ENCODE peak calls at places on chromosome 5, in seven cellular contexts. L, T, X, E, A, P and O are unnamed samples.

GRCh38 chr5:154395407-154396106 is 50.2 kb upstream of the SAP30L start:
- DNase-seq in L (no peak), T (no peak), X (no peak), E (no peak), A (no peak), P (no peak), O (no peak)

GRCh38 chr5:23823521-23823920 is 316.1 kb downstream of the PRDM9 start:
- DNase-seq in L (no peak), T (no peak), X (no peak), E (no peak), A (no peak), P (no peak), O (no peak)

GRCh38 chr5:157961828-157962390 is 103.0 kb upstream of the CLINT1 start:
- DNase-seq in L (no peak), T (no peak), X (no peak), E (no peak), A (no peak), P (no peak), O (peak)

GRCh38 chr5:142803428-142804111 is 33.4 kb downstream of the ARHGAP26 start:
- DNase-seq in L (no peak), T (peak), X (no peak), E (no peak), A (no peak), P (no peak), O (no peak)

GRCh38 chr5:139137703-139138102 is 60.5 kb downstream of the SIL1 start:
- DNase-seq in L (no peak), T (no peak), X (no peak), E (peak), A (no peak), P (no peak), O (peak)

GRCh38 chr5:171681667-171682066 is 104.0 kb upstream of the SMIM23 start:
- DNase-seq in L (no peak), T (no peak), X (peak), E (no peak), A (no peak), P (no peak), O (no peak)

GRCh38 chr5:160537940-160538339 is 116.3 kb downstream of the PTTG1 start:
- DNase-seq in L (no peak), T (no peak), X (no peak), E (no peak), A (no peak), P (no peak), O (no peak)

GRCh38 chr5:95631991-95632675 is 12.2 kb downstream of the GPR150 start:
- DNase-seq in L (peak), T (no peak), X (peak), E (peak), A (peak), P (peak), O (no peak)

GRCh38 chr5:108642170-108642906 is 105.4 kb upstream of the FER start:
- DNase-seq in L (peak), T (peak), X (peak), E (peak), A (peak), P (peak), O (peak)

GRCh38 chr5:153490124-153491085 is at the start of gene GRIA1:
- DNase-seq in L (no peak), T (no peak), X (peak), E (peak), A (no peak), P (no peak), O (peak)

GRCh38 chr5:78519198-78519941 is 129.2 kb downstream of the LHFPL2 start:
- DNase-seq in L (no peak), T (no peak), X (no peak), E (no peak), A (no peak), P (no peak), O (no peak)

GRCh38 chr5:153968761-153969562 is 69.7 kb downstream of the FAM114A2 start:
- DNase-seq in L (no peak), T (no peak), X (no peak), E (no peak), A (no peak), P (no peak), O (no peak)

GRCh38 chr5:181223729-181224389 is 778 bp downstream of the TRIM41 start:
- DNase-seq in L (no peak), T (no peak), X (no peak), E (peak), A (no peak), P (no peak), O (no peak)

GRCh38 chr5:178068293-178068692 is 45.0 kb upstream of the N4BP3 start:
- DNase-seq in L (no peak), T (no peak), X (no peak), E (no peak), A (no peak), P (no peak), O (peak)

GRCh38 chr5:127957183-127957582 is 126.4 kb upstream of the SLC12A2 start:
- DNase-seq in L (no peak), T (no peak), X (peak), E (peak), A (no peak), P (no peak), O (no peak)

GRCh38 chr5:115179959-115180709 is 10.4 kb upstream of the TRIM36 start:
- DNase-seq in L (no peak), T (no peak), X (peak), E (peak), A (no peak), P (no peak), O (peak)

GRCh38 chr5:84088996-84089395 is 295.7 kb downstream of the EDIL3 start:
- DNase-seq in L (no peak), T (peak), X (no peak), E (peak), A (no peak), P (no peak), O (no peak)

GRCh38 chr5:158435161-158435616 is 576.2 kb upstream of the CLINT1 start:
- DNase-seq in L (peak), T (no peak), X (no peak), E (no peak), A (peak), P (no peak), O (no peak)

GRCh38 chr5:146894763-146895521 is 16.4 kb upstream of the PPP2R2B start:
- DNase-seq in L (no peak), T (no peak), X (no peak), E (no peak), A (no peak), P (no peak), O (no peak)

GRCh38 chr5:50965621-50966362 is 299.4 kb downstream of the PARP8 start:
- DNase-seq in L (no peak), T (no peak), X (no peak), E (no peak), A (no peak), P (no peak), O (peak)

GRCh38 chr5:173326501-173326960 is 1.7 kb downstream of the STC2 start:
- DNase-seq in L (no peak), T (no peak), X (peak), E (peak), A (no peak), P (no peak), O (no peak)

GRCh38 chr5:76794871-76795270 is 24.0 kb upstream of the F2RL1 start:
- DNase-seq in L (no peak), T (no peak), X (no peak), E (peak), A (no peak), P (no peak), O (no peak)